ENCODE peak calls at places on chromosomes 3 and 15, in nine cellular contexts. X, Z, J, S, F, E, W, A and T are unnamed samples.

GRCh38 chr15:70067011-70067410 is 30.7 kb downstream of the TLE3 start:
- DNase-seq in W (no peak), S (no peak), Z (no peak), X (no peak), E (no peak), J (no peak), F (no peak), A (no peak), T (no peak)

GRCh38 chr3:38724392-38724736 is 74.9 kb upstream of the SCN5A start:
- DNase-seq in Z (no peak), S (no peak), W (no peak), F (no peak), J (no peak), X (no peak), E (no peak), A (no peak), T (no peak)

GRCh38 chr15:55250392-55250791 is 39.2 kb downstream of the RAB27A start:
- DNase-seq in S (peak; percentile 76), J (peak; percentile 63), E (peak; percentile 78), W (peak; percentile 54), Z (no peak), F (no peak), A (no peak), X (no peak), T (no peak)

GRCh38 chr3:165837058-165837525 is at the start of gene BCHE:
- DNase-seq in Z (no peak), S (peak; percentile 30), J (peak; percentile 23), X (peak; percentile 64), E (no peak), W (no peak), A (peak; percentile 18), F (no peak), T (no peak)

GRCh38 chr15:81400640-81401236 is 26.7 kb upstream of the TMC3 start:
- DNase-seq in J (peak; percentile 5), Z (no peak), F (peak; percentile 52), W (no peak), S (peak; percentile 65), X (no peak), A (no peak), E (peak; percentile 21), T (no peak)

GRCh38 chr3:122100591-122101491 is 45.7 kb downstream of the CD86 start:
- DNase-seq in F (no peak), Z (no peak), E (no peak), X (no peak), S (no peak), J (no peak), W (no peak), A (no peak), T (no peak)

GRCh38 chr15:59180946-59181345 is 25.7 kb upstream of the LDHAL6B start:
- DNase-seq in Z (no peak), A (no peak), S (peak; percentile 71), E (no peak), F (no peak), X (no peak), J (peak; percentile 7), W (peak; percentile 26), T (no peak)

GRCh38 chr3:74268753-74269152 is 345.7 kb downstream of the CNTN3 start:
- DNase-seq in E (no peak), Z (no peak), J (no peak), X (no peak), F (no peak), A (no peak), W (no peak), S (peak; percentile 59), T (no peak)

GRCh38 chr15:34855893-34856292 is 60.5 kb upstream of the ACTC1 start:
- DNase-seq in J (peak; percentile 50), W (no peak), F (no peak), X (no peak), A (no peak), E (no peak), Z (no peak), S (peak; percentile 24), T (no peak)

GRCh38 chr3:4979401-4980228 is at the start of gene BHLHE40:
- DNase-seq in J (no peak), X (no peak), E (no peak), F (no peak), A (no peak), Z (no peak), S (no peak), W (peak; percentile 63), T (no peak)

GRCh38 chr3:187139895-187140253 is 578 bp upstream of the RPL39L start:
- DNase-seq in Z (no peak), J (no peak), F (no peak), A (no peak), S (no peak), W (no peak), X (no peak), E (no peak), T (no peak)

GRCh38 chr3:187136347-187136746 is 2.9 kb downstream of the RPL39L start:
- DNase-seq in W (no peak), A (no peak), E (no peak), X (no peak), Z (no peak), F (no peak), S (no peak), J (no peak), T (no peak)

GRCh38 chr3:187136936-187137335 is 2.4 kb downstream of the RPL39L start:
- DNase-seq in S (peak; percentile 74), X (no peak), E (no peak), J (no peak), F (peak; percentile 40), A (no peak), Z (no peak), W (no peak), T (no peak)

DNA sequence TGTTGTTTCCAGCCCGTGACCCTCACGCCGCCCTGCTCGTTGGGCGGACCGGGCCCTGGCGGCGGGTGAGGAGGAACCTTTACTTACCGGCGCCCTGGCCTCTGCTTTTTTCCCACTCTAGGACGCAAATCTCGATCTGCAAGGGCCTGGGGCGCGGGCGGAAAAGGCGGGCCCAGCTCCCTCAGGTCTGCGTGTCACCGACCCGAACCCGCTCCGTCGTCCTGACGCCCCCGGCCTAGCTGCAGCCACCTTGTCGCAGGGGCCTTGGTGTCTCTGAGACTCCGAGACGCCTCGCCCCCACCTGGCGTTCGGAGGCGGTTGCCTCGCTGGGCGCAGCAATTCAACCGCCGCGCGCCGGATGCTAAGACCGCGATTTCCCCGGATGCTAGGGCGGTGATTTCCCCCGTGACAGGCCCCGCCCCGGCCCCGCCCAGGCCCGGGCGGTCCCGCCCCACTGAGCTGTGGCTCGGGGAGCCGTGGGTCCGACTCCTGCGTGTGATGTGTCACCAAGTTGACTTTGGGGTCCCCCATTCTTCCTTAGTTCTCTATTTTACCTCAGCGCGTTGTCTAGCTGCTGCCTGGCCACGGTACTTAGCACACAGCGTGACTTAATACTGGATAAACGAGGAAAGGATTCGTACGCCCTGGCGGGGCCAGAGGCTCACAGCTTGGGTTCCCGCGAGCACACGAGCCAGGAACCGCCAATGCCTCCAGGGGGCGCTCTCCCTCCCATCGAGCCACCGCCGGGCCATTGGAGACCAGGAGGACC is at the start of gene RPL39L:
- DNase-seq in E (no peak), S (peak; percentile 76), Z (peak; percentile 91), F (no peak), W (peak; percentile 95), J (peak; percentile 71), A (peak; percentile 54), X (peak; percentile 87), T (peak; percentile 34)
- TF ChIP-seq POLR2A in E (no peak), S (peak; percentile 18), Z (peak; percentile 42), F (no peak), W (no peak), J (no peak), A (no peak), X (no peak), T (no peak)

DNA sequence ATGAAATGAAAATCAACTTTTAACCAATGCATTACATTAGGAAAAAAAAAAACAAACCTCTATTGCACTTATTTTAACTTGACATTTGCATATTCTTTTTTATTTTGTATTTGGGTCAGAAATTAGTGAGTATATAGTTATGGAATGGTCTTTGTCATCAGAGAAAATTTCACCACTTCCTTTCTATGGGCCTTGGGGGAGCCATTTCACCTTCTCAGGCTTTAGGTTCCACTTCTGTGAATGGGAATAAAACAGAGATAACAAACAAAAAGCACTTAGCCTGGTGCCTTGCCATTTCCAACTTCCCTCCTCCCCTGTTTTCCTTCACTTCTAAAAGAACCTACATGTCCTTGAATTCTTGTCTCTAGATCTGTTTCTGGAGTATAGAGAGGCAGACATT is 168.0 kb upstream of the STT3B start:
- DNase-seq in Z (no peak), F (no peak), X (no peak), E (no peak), J (no peak), W (no peak), A (no peak), S (peak; percentile 75), T (no peak)
- TF ChIP-seq CTCF in Z (no peak), F (no peak), X (no peak), E (no peak), J (no peak), W (no peak), A (no peak), S (peak; percentile 36), T (no peak)

DNA sequence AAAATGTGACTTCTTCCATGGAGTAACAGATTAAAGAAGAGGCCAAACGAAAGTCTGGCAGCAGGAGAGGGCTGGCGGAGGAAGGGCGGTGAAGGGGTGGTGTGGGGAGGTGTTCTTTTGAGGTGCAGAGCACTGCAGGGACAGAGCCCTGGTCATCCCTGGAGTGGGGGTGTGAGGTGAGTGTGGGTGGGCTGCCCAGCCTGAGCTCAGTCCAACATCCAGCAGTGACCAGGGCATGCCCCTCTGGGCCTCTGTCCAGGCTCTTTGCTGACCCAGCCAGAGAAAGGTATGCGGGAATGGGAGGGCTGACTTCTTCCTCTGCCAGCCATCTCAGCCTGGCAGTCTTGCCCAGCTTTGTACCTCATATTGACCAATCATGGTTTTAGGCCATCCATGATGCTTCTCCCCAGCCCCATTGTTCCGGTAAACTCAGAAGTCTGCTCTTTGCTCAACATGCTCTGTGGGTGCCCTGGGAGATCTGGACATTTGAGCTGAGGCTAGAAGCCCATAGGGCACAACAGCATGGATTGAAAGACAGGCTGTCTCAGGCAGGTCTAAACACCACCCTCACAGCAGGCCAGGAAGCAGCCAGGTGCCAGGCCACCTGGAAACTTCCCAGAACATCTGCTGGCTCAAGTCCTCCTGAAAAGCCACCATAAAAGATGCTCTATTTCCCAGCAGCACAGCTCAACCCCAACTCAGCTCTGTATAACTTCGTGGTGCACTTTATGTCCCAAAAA is 25.9 kb upstream of the CXCR6 start:
- DNase-seq in J (no peak), A (no peak), F (no peak), S (no peak), E (no peak), X (no peak), W (no peak), Z (no peak), T (no peak)
- H3K27ac ChIP-seq in J (no peak overlapping the region), A (no peak overlapping the region), F (no peak overlapping the region), S (no peak overlapping the region), E (no peak overlapping the region), X (no peak overlapping the region), W (no peak overlapping the region), Z (no peak overlapping the region), T (no peak overlapping the region)

DNA sequence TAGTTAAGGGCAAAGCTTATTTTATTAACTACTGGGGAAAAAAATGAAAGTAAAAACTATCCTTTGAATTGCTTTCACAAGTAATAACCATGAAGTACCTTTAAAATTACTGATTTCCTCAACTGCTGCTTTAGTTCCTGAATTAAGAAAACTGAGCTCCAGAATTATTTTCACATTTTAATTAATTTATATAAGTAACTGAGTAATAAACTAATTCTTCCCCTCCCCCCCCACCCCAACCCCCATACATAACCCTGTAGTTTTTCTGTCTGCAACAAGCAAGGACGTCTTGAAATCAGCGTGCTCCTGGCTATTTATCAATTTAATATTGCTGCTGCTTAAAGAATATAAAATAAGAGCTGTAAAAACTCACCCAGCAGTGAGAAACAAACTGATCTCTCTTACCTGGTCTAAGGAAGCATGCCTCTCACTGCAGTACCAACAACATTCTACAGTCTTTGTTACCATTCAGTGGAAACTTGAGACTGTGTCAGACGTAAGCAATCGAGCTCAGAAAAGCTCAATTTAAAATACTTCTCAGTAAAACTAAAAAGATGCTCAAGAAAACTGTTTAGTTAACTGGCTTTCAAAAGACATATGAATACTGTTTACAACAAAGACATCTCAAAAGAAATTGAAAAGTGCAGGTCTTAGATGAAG is 121.0 kb downstream of the TFDP2 start:
- DNase-seq in A (no peak), S (peak; percentile 90), J (peak; percentile 28), E (no peak), F (peak; percentile 68), X (no peak), Z (no peak), W (no peak), T (no peak)
- TF ChIP-seq POLR2A in A (no peak), S (no peak), J (peak; percentile 60), E (no peak), F (no peak), X (no peak), Z (no peak), W (no peak), T (no peak)